ENCODE peak calls at places on chromosomes 11 and 22, in ten cellular contexts. One of them, this sample, is unnamed.

GRCh38 chr11:110077866-110078325 is 15.3 kb upstream of the ZC3H12C start:
- DNase-seq in ureter: no peak
- DNase-seq in right atrium auricular region: no peak
- DNase-seq in fibroblast of mammary gland: peak; percentile 96
- DNase-seq in A172: peak; percentile 59
- DNase-seq in left cardiac atrium: no peak
- DNase-seq in astrocyte of the spinal cord: peak; percentile 69
- DNase-seq in stimulated activated CD4-positive, alpha-beta T cell treated with anti-CD3 and anti-CD28 coated beads, Interleukin-4, amount 100 ng/mL, for 24 hours: peak; percentile 14
- DNase-seq in GM06990: peak; percentile 48
- DNase-seq in CD8-positive, alpha-beta memory T cell: no peak
- DNase-seq in this sample: no peak

GRCh38 chr11:116716617-116717016 is 56.2 kb downstream of the BUD13 start:
- DNase-seq in ureter: no peak
- DNase-seq in right atrium auricular region: no peak
- DNase-seq in fibroblast of mammary gland: no peak
- DNase-seq in A172: no peak
- DNase-seq in left cardiac atrium: no peak
- DNase-seq in astrocyte of the spinal cord: no peak
- DNase-seq in stimulated activated CD4-positive, alpha-beta T cell treated with anti-CD3 and anti-CD28 coated beads, Interleukin-4, amount 100 ng/mL, for 24 hours: no peak
- DNase-seq in GM06990: no peak
- DNase-seq in CD8-positive, alpha-beta memory T cell: no peak
- DNase-seq in this sample: no peak

GRCh38 chr22:38455530-38456271 is 702 bp upstream of the KCNJ4 start:
- DNase-seq in ureter: no peak
- DNase-seq in right atrium auricular region: no peak
- DNase-seq in fibroblast of mammary gland: no peak
- DNase-seq in A172: no peak
- DNase-seq in left cardiac atrium: peak; percentile 50
- DNase-seq in astrocyte of the spinal cord: no peak
- DNase-seq in stimulated activated CD4-positive, alpha-beta T cell treated with anti-CD3 and anti-CD28 coated beads, Interleukin-4, amount 100 ng/mL, for 24 hours: no peak
- DNase-seq in GM06990: no peak
- DNase-seq in CD8-positive, alpha-beta memory T cell: no peak
- DNase-seq in this sample: no peak

GRCh38 chr22:17563936-17564391 is 666 bp downstream of the SLC25A18 start:
- DNase-seq in ureter: no peak
- DNase-seq in right atrium auricular region: no peak
- DNase-seq in fibroblast of mammary gland: peak; percentile 84
- DNase-seq in A172: no peak
- DNase-seq in left cardiac atrium: peak; percentile 53
- DNase-seq in astrocyte of the spinal cord: peak; percentile 30
- DNase-seq in stimulated activated CD4-positive, alpha-beta T cell treated with anti-CD3 and anti-CD28 coated beads, Interleukin-4, amount 100 ng/mL, for 24 hours: no peak
- DNase-seq in GM06990: no peak
- DNase-seq in CD8-positive, alpha-beta memory T cell: no peak
- DNase-seq in this sample: no peak

GRCh38 chr22:24302591-24302990 is 32.0 kb downstream of the SPECC1L start:
- DNase-seq in ureter: no peak
- DNase-seq in right atrium auricular region: no peak
- DNase-seq in fibroblast of mammary gland: no peak
- DNase-seq in A172: no peak
- DNase-seq in left cardiac atrium: no peak
- DNase-seq in astrocyte of the spinal cord: no peak
- DNase-seq in stimulated activated CD4-positive, alpha-beta T cell treated with anti-CD3 and anti-CD28 coated beads, Interleukin-4, amount 100 ng/mL, for 24 hours: no peak
- DNase-seq in GM06990: no peak
- DNase-seq in CD8-positive, alpha-beta memory T cell: no peak
- DNase-seq in this sample: no peak

GRCh38 chr11:126680109-126680508 is 320.5 kb downstream of the KIRREL3 start:
- DNase-seq in ureter: no peak
- DNase-seq in right atrium auricular region: no peak
- DNase-seq in fibroblast of mammary gland: no peak
- DNase-seq in A172: no peak
- DNase-seq in left cardiac atrium: no peak
- DNase-seq in astrocyte of the spinal cord: no peak
- DNase-seq in stimulated activated CD4-positive, alpha-beta T cell treated with anti-CD3 and anti-CD28 coated beads, Interleukin-4, amount 100 ng/mL, for 24 hours: no peak
- DNase-seq in GM06990: no peak
- DNase-seq in CD8-positive, alpha-beta memory T cell: no peak
- DNase-seq in this sample: peak; percentile 81

GRCh38 chr11:62931501-62932278 is 10.5 kb upstream of the CHRM1 start:
- DNase-seq in ureter: no peak
- DNase-seq in right atrium auricular region: no peak
- DNase-seq in fibroblast of mammary gland: peak; percentile 18
- DNase-seq in A172: peak; percentile 86
- DNase-seq in left cardiac atrium: no peak
- DNase-seq in astrocyte of the spinal cord: peak; percentile 6
- DNase-seq in stimulated activated CD4-positive, alpha-beta T cell treated with anti-CD3 and anti-CD28 coated beads, Interleukin-4, amount 100 ng/mL, for 24 hours: no peak
- DNase-seq in GM06990: no peak
- DNase-seq in CD8-positive, alpha-beta memory T cell: no peak
- DNase-seq in this sample: no peak

GRCh38 chr11:70152244-70152643 is 50.9 kb upstream of the FADD start:
- DNase-seq in ureter: no peak
- DNase-seq in right atrium auricular region: no peak
- DNase-seq in fibroblast of mammary gland: no peak
- DNase-seq in A172: no peak
- DNase-seq in left cardiac atrium: no peak
- DNase-seq in astrocyte of the spinal cord: no peak
- DNase-seq in stimulated activated CD4-positive, alpha-beta T cell treated with anti-CD3 and anti-CD28 coated beads, Interleukin-4, amount 100 ng/mL, for 24 hours: no peak
- DNase-seq in GM06990: no peak
- DNase-seq in CD8-positive, alpha-beta memory T cell: no peak
- DNase-seq in this sample: no peak

GRCh38 chr22:23856721-23857605 is 712 bp upstream of the SLC2A11 start:
- DNase-seq in ureter: no peak
- DNase-seq in right atrium auricular region: no peak
- DNase-seq in fibroblast of mammary gland: peak; percentile 29
- DNase-seq in A172: no peak
- DNase-seq in left cardiac atrium: peak; percentile 52
- DNase-seq in astrocyte of the spinal cord: peak; percentile 24
- DNase-seq in stimulated activated CD4-positive, alpha-beta T cell treated with anti-CD3 and anti-CD28 coated beads, Interleukin-4, amount 100 ng/mL, for 24 hours: no peak
- DNase-seq in GM06990: peak; percentile 52
- DNase-seq in CD8-positive, alpha-beta memory T cell: no peak
- DNase-seq in this sample: peak; percentile 64

GRCh38 chr11:96219981-96220623 is 122.9 kb downstream of the MAML2 start:
- DNase-seq in ureter: no peak
- DNase-seq in right atrium auricular region: no peak
- DNase-seq in fibroblast of mammary gland: peak; percentile 79
- DNase-seq in A172: no peak
- DNase-seq in left cardiac atrium: peak; percentile 27
- DNase-seq in astrocyte of the spinal cord: no peak
- DNase-seq in stimulated activated CD4-positive, alpha-beta T cell treated with anti-CD3 and anti-CD28 coated beads, Interleukin-4, amount 100 ng/mL, for 24 hours: no peak
- DNase-seq in GM06990: no peak
- DNase-seq in CD8-positive, alpha-beta memory T cell: no peak
- DNase-seq in this sample: no peak

GRCh38 chr11:82754410-82754809 is 20.7 kb upstream of the FAM181B start:
- DNase-seq in ureter: no peak
- DNase-seq in right atrium auricular region: no peak
- DNase-seq in fibroblast of mammary gland: no peak
- DNase-seq in A172: no peak
- DNase-seq in left cardiac atrium: no peak
- DNase-seq in astrocyte of the spinal cord: no peak
- DNase-seq in stimulated activated CD4-positive, alpha-beta T cell treated with anti-CD3 and anti-CD28 coated beads, Interleukin-4, amount 100 ng/mL, for 24 hours: no peak
- DNase-seq in GM06990: no peak
- DNase-seq in CD8-positive, alpha-beta memory T cell: no peak
- DNase-seq in this sample: no peak

GRCh38 chr11:102341844-102342318 is 5.1 kb upstream of the BIRC2 start:
- DNase-seq in ureter: peak; percentile 69
- DNase-seq in right atrium auricular region: peak; percentile 80
- DNase-seq in fibroblast of mammary gland: peak; percentile 89
- DNase-seq in A172: peak; percentile 66
- DNase-seq in left cardiac atrium: peak; percentile 71
- DNase-seq in astrocyte of the spinal cord: peak; percentile 85
- DNase-seq in stimulated activated CD4-positive, alpha-beta T cell treated with anti-CD3 and anti-CD28 coated beads, Interleukin-4, amount 100 ng/mL, for 24 hours: peak; percentile 82
- DNase-seq in GM06990: peak; percentile 34
- DNase-seq in CD8-positive, alpha-beta memory T cell: peak; percentile 47
- DNase-seq in this sample: peak; percentile 72

GRCh38 chr11:14362613-14363012 is 3.6 kb upstream of the RRAS2 start:
- DNase-seq in ureter: no peak
- DNase-seq in right atrium auricular region: peak; percentile 55
- DNase-seq in fibroblast of mammary gland: no peak
- DNase-seq in A172: no peak
- DNase-seq in left cardiac atrium: peak; percentile 32
- DNase-seq in astrocyte of the spinal cord: no peak
- DNase-seq in stimulated activated CD4-positive, alpha-beta T cell treated with anti-CD3 and anti-CD28 coated beads, Interleukin-4, amount 100 ng/mL, for 24 hours: no peak
- DNase-seq in GM06990: no peak
- DNase-seq in CD8-positive, alpha-beta memory T cell: no peak
- DNase-seq in this sample: no peak

GRCh38 chr22:47132428-47132825 is 370.0 kb downstream of the TBC1D22A start:
- DNase-seq in ureter: no peak
- DNase-seq in right atrium auricular region: no peak
- DNase-seq in fibroblast of mammary gland: no peak
- DNase-seq in A172: no peak
- DNase-seq in left cardiac atrium: peak; percentile 14
- DNase-seq in astrocyte of the spinal cord: no peak
- DNase-seq in stimulated activated CD4-positive, alpha-beta T cell treated with anti-CD3 and anti-CD28 coated beads, Interleukin-4, amount 100 ng/mL, for 24 hours: no peak
- DNase-seq in GM06990: no peak
- DNase-seq in CD8-positive, alpha-beta memory T cell: no peak
- DNase-seq in this sample: no peak

GRCh38 chr22:26610072-26610958 is 7.5 kb downstream of the CRYBB1 start:
- DNase-seq in ureter: no peak
- DNase-seq in right atrium auricular region: no peak
- DNase-seq in fibroblast of mammary gland: peak; percentile 88
- DNase-seq in A172: peak; percentile 88
- DNase-seq in left cardiac atrium: no peak
- DNase-seq in astrocyte of the spinal cord: peak; percentile 91
- DNase-seq in stimulated activated CD4-positive, alpha-beta T cell treated with anti-CD3 and anti-CD28 coated beads, Interleukin-4, amount 100 ng/mL, for 24 hours: peak; percentile 36
- DNase-seq in GM06990: peak; percentile 84
- DNase-seq in CD8-positive, alpha-beta memory T cell: no peak
- DNase-seq in this sample: peak; percentile 74

GRCh38 chr11:69938206-69938605 is 119.0 kb upstream of the FGF3 start:
- DNase-seq in ureter: no peak
- DNase-seq in right atrium auricular region: no peak
- DNase-seq in fibroblast of mammary gland: no peak
- DNase-seq in A172: no peak
- DNase-seq in left cardiac atrium: no peak
- DNase-seq in astrocyte of the spinal cord: no peak
- DNase-seq in stimulated activated CD4-positive, alpha-beta T cell treated with anti-CD3 and anti-CD28 coated beads, Interleukin-4, amount 100 ng/mL, for 24 hours: no peak
- DNase-seq in GM06990: no peak
- DNase-seq in CD8-positive, alpha-beta memory T cell: no peak
- DNase-seq in this sample: no peak

GRCh38 chr11:92826136-92826535 is 143.3 kb upstream of the MTNR1B start:
- DNase-seq in ureter: no peak
- DNase-seq in right atrium auricular region: no peak
- DNase-seq in fibroblast of mammary gland: peak; percentile 1
- DNase-seq in A172: no peak
- DNase-seq in left cardiac atrium: no peak
- DNase-seq in astrocyte of the spinal cord: peak; percentile 71
- DNase-seq in stimulated activated CD4-positive, alpha-beta T cell treated with anti-CD3 and anti-CD28 coated beads, Interleukin-4, amount 100 ng/mL, for 24 hours: no peak
- DNase-seq in GM06990: no peak
- DNase-seq in CD8-positive, alpha-beta memory T cell: no peak
- DNase-seq in this sample: peak; percentile 64